ENCODE peak calls at places on chromosome 5, in six cellular contexts. N, Q, C, X, I and B are unnamed samples.

GRCh38 chr5:127934791-127935256 is 148.7 kb upstream of the SLC12A2 start:
- DNase-seq in I (no peak), X (no peak), N (no peak), Q (no peak), C (peak), B (peak)

GRCh38 chr5:149376104-149376503 is 3.0 kb downstream of the IL17B start:
- DNase-seq in X (no peak), N (no peak), Q (no peak), C (no peak), I (no peak), B (no peak)

GRCh38 chr5:150649108-150649827 is 8.8 kb downstream of the SYNPO start:
- DNase-seq in C (no peak), I (no peak), N (no peak), X (peak), Q (no peak), B (no peak)

GRCh38 chr5:31944683-31945445 is 229.3 kb downstream of the GOLPH3 start:
- DNase-seq in X (no peak), N (no peak), Q (no peak), C (no peak), I (peak), B (no peak)

GRCh38 chr5:58773744-58774441 is 191.0 kb downstream of the RAB3C start:
- DNase-seq in I (no peak), C (no peak), X (no peak), N (no peak), Q (no peak), B (no peak)

GRCh38 chr5:140251527-140251973 is 51.4 kb downstream of the PFDN1 start:
- DNase-seq in N (no peak), Q (peak), C (peak), I (peak), X (no peak), B (peak)

GRCh38 chr5:73433982-73434342 is 14.6 kb downstream of the FOXD1 start:
- DNase-seq in C (peak), N (no peak), Q (no peak), X (no peak), I (no peak), B (no peak)

GRCh38 chr5:146541956-146542849 is 26.2 kb upstream of the GPR151 start:
- DNase-seq in I (peak), C (peak), X (peak), Q (peak), N (peak), B (no peak)

GRCh38 chr5:74394924-74395880 is 245.3 kb downstream of the ENC1 start:
- DNase-seq in X (no peak), Q (no peak), N (no peak), I (no peak), C (no peak), B (peak)

GRCh38 chr5:88551724-88552345 is 283.2 kb upstream of the TMEM161B start:
- DNase-seq in X (no peak), Q (no peak), I (no peak), N (no peak), C (no peak), B (no peak)

GRCh38 chr5:14706615-14707021 is 42.1 kb downstream of the OTULIN start:
- DNase-seq in X (no peak), N (no peak), I (peak), Q (peak), C (peak), B (no peak)

GRCh38 chr5:109218767-109219166 is 191.0 kb downstream of the PJA2 start:
- DNase-seq in Q (no peak), I (no peak), C (no peak), X (no peak), N (no peak), B (no peak)

GRCh38 chr5:101915559-101915958 is 380.5 kb downstream of the SLCO4C1 start:
- DNase-seq in X (no peak), N (no peak), Q (no peak), I (no peak), C (no peak), B (no peak)

GRCh38 chr5:52767766-52768480 is 19.8 kb upstream of the ITGA1 start:
- DNase-seq in N (no peak), C (no peak), I (no peak), X (no peak), Q (no peak), B (no peak)

GRCh38 chr5:176609724-176610429 is at the start of gene GPRIN1:
- DNase-seq in N (no peak), I (no peak), Q (peak), C (peak), X (peak), B (no peak)

GRCh38 chr5:167284491-167284890 is 1007.0 kb upstream of the WWC1 start:
- DNase-seq in I (no peak), Q (no peak), C (peak), N (no peak), X (no peak), B (no peak)

GRCh38 chr5:35478856-35479682 is 138.6 kb upstream of the SPEF2 start:
- DNase-seq in I (no peak), C (peak), Q (no peak), X (no peak), N (no peak), B (peak)

GRCh38 chr5:119537704-119538103 is 85.4 kb downstream of the HSD17B4 start:
- DNase-seq in I (no peak), X (no peak), C (no peak), N (no peak), Q (no peak), B (no peak)

GRCh38 chr5:133292300-133292699 is 240.5 kb downstream of the HSPA4 start:
- DNase-seq in X (no peak), I (no peak), C (no peak), N (no peak), Q (no peak), B (no peak)

GRCh38 chr5:103117471-103117991 is 2.4 kb downstream of the GIN1 start:
- DNase-seq in C (peak), I (no peak), Q (no peak), X (no peak), N (no peak), B (no peak)

GRCh38 chr5:145752947-145753346 is 82.2 kb downstream of the PRELID2 start:
- DNase-seq in I (peak), C (peak), Q (no peak), N (no peak), X (no peak), B (no peak)

GRCh38 chr5:83470920-83471404 is 582 bp upstream of the VCAN start:
- DNase-seq in X (no peak), N (no peak), C (no peak), I (no peak), Q (no peak), B (no peak)

GRCh38 chr5:133665571-133665970 is 53.2 kb upstream of the FSTL4 start:
- DNase-seq in X (no peak), C (no peak), I (no peak), Q (no peak), N (no peak), B (no peak)

GRCh38 chr5:14063691-14064090 is 79.5 kb upstream of the TRIO start:
- DNase-seq in Q (no peak), I (no peak), X (no peak), C (peak), N (no peak), B (no peak)

GRCh38 chr5:132176987-132177386 is 50.7 kb downstream of the P4HA2 start:
- DNase-seq in C (no peak), N (no peak), I (no peak), X (no peak), Q (no peak), B (no peak)

DNA sequence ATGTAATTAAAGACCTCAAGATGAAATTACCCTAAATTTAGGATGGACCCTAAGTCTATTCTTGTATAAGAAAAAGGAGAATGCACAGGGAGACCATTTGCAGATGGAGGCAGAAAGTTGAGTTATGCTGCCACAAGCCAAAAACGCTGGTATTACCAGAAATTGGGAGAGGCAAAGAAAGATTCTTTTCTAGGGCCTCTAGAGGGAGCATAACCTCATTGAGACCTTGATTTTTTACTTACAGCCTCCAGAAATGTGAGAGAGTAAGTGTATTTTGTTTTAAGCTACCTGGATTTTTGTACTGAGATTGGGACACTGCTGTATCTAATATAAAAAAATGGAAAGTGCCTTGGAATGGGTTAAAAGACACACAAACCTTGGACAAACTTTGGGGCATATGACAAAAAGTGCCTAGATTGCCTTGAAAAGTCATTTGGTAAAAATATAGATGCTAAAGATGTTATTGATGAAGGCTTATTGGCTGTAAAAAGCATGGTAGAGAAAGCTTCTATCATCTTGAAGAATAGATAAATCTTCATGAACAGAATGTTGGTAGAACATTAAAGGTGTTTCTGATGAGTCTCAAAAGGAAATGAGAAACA is 174.7 kb upstream of the PRDM9 start:
- DNase-seq in I (no peak), C (no peak), Q (no peak), X (no peak), N (no peak), B (no peak)
- TF ChIP-seq CTCF in I (no peak), C (no peak), Q (no peak), X (no peak), N (no peak), B (peak)

GRCh38 chr5:23352437-23352836 is 155.0 kb upstream of the PRDM9 start:
- DNase-seq in C (no peak), I (no peak), Q (no peak), X (no peak), N (no peak), B (peak)
- TF ChIP-seq CTCF in C (no peak), I (no peak), Q (no peak), X (no peak), N (no peak), B (peak)

GRCh38 chr5:91925249-91925648 is 542.1 kb upstream of the ARRDC3 start:
- DNase-seq in I (no peak), N (no peak), Q (no peak), X (no peak), C (no peak), B (peak)

GRCh38 chr5:91927439-91927838 is 544.3 kb upstream of the ARRDC3 start:
- DNase-seq in X (no peak), Q (no peak), C (no peak), I (no peak), N (no peak), B (no peak)

GRCh38 chr5:91929522-91929817 is 546.4 kb upstream of the ARRDC3 start:
- DNase-seq in C (no peak), I (no peak), N (no peak), Q (no peak), X (no peak), B (no peak)

DNA sequence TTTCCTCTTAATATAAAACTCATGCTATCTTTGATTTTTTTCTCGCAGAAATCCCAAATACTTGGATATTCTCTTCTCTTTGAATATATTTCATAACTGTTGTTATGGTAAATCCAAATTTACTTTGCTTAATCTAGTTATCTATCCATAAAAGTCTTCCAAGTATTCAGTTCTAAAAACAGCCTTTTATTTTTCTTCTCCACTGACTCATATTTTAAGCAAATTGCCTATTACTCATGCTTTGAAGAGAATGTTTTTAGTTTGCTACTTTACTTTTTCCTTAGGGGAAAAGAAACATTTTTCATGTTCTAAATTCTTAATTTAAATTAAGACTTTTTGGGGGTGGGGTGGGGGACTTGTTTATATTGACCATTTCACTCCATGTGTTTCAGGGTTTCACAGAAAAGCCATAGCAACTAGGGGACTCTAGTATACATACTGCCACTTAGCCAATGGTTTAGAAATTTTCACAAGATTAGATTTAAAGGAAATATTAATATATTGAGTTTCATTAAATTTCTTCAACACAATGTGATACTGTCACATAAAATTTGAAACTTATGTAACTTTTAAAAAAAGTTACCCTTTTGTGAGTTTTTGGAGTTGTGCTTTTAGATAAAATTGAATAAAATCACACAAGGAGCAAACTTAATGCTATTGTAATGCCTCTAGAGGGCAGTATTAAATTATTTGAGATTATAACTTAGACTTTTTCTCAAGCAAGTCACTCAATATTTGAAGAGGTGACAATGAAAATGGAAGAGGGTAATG is 545.8 kb upstream of the ARRDC3 start:
- DNase-seq in X (no peak), N (no peak), C (peak), Q (no peak), I (no peak), B (no peak)
- TF ChIP-seq CTCF in X (no peak), N (peak), C (peak), Q (no peak), I (peak), B (peak)

DNA sequence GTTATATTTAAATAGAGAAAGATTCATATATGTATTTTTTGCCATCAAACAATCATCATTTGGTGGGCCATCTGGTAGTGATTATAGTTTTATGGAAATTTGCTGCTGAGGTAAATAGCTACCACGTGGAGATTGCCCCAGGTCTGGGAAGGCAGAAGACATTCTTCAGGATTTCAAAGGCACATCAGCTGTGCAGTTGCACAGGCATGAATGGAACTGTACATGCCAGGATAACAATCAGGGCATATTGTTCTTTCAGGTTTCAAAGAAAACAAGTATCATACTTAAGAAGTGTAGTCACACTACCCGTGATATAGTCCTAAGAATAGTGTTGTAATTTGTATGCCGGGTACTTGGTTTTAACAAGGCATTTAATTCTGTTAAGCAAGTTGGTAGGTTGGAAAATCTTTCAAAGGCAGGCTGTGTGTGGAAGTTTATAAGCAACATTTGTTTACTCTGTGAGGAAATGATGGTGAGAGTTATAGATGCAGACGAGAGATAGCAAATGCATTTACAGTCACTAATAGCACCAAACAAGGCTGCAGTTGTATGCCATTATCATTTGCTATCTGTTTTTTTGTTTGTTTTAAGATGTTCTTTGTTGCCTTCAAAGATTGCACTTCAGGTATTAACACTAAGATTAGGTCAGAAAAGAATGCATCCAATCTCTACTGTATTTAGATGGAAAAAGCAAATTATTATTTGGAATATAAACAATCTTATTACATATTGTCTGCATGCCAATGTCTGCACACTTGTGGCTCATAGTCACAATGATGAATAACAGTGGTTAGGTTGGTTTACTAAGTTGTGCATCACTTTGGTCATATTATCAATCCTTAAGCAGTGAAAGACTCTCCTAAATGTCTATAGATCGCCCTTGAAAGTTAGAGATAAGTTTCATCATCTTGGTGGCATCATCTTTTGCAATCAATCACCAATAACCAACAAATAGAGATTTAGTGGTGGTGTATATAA is 55.3 kb downstream of the RPS23 start:
- DNase-seq in I (peak), Q (no peak), C (peak), X (no peak), N (no peak), B (no peak)
- TF ChIP-seq CTCF in I (no peak), Q (no peak), C (no peak), X (no peak), N (no peak), B (no peak)

GRCh38 chr5:124176692-124177091 is 569.7 kb downstream of the ZNF608 start:
- DNase-seq in Q (no peak), C (no peak), I (no peak), X (no peak), N (no peak), B (no peak)
- TF ChIP-seq CTCF in Q (no peak), C (no peak), I (no peak), X (no peak), N (no peak), B (peak)